ENCODE peak calls at places on chromosomes 1 and 21, in nine cellular contexts. R is T-helper 1 cell; D is activated CD8-positive, alpha-beta T cell treated with anti-CD3 and anti-CD28 coated beads for 36 hours; U is tibial nerve; X is HEK293T; W is LHCN-M2; S is kidney glomerular epithelial cell; M is anterior cingulate cortex; G is stimulated activated CD8-positive, alpha-beta memory T cell treated with anti-CD3 and anti-CD28 coated beads, Interleukin-7, amount 100 ng/mL, for 1 hour. T is an unnamed sample.

GRCh38 chr1:25568090-25568833 is 24.9 kb downstream of the LDLRAP1 start:
- DNase-seq in W (peak; percentile 56), S (no peak), D (no peak), X (no peak), M (peak; percentile 32), R (no peak), U (peak; percentile 73), G (no peak), T (no peak)

GRCh38 chr21:22342855-22343254 is 1344.6 kb downstream of the NCAM2 start:
- DNase-seq in D (no peak), W (no peak), X (no peak), G (no peak), U (no peak), M (no peak), R (no peak), S (no peak), T (no peak)

GRCh38 chr1:17768651-17769241 is 13.6 kb downstream of the ACTL8 start:
- DNase-seq in G (no peak), S (peak; percentile 37), M (no peak), D (no peak), U (peak; percentile 39), W (peak; percentile 80), X (no peak), R (no peak), T (peak; percentile 60)

GRCh38 chr1:196449459-196449858 is 158.8 kb downstream of the KCNT2 start:
- DNase-seq in G (no peak), W (no peak), U (no peak), M (no peak), S (no peak), D (no peak), R (no peak), X (no peak), T (no peak)

GRCh38 chr1:34742667-34743270 is 12.1 kb upstream of the GJB5 start:
- DNase-seq in R (peak; percentile 43), X (peak; percentile 92), U (peak; percentile 61), M (peak; percentile 76), S (peak; percentile 67), W (peak; percentile 34), G (peak; percentile 64), D (peak; percentile 84), T (peak; percentile 80)

GRCh38 chr1:94562502-94563260 is 21.1 kb upstream of the F3 start:
- DNase-seq in R (no peak), X (no peak), S (peak; percentile 39), M (no peak), D (no peak), W (no peak), G (no peak), U (no peak), T (no peak)

GRCh38 chr1:145824499-145824842 is 471 bp downstream of the POLR3C start:
- DNase-seq in S (peak; percentile 30), M (no peak), X (no peak), G (no peak), D (no peak), W (no peak), U (no peak), R (no peak), T (no peak)

GRCh38 chr1:93598396-93598795 is 83.2 kb downstream of the BCAR3 start:
- DNase-seq in D (no peak), S (no peak), U (no peak), W (no peak), G (no peak), R (no peak), M (no peak), X (no peak), T (no peak)

GRCh38 chr1:1200876-1201810 is 5.2 kb downstream of the TNFRSF18 start:
- DNase-seq in M (peak; percentile 21), S (peak; percentile 19), X (peak; percentile 64), D (peak; percentile 88), U (no peak), W (no peak), G (peak; percentile 70), R (peak; percentile 79), T (peak; percentile 45)

GRCh38 chr1:213123532-213123931 is 72.5 kb downstream of the RPS6KC1 start:
- DNase-seq in D (no peak), M (no peak), X (no peak), S (peak; percentile 50), W (peak; percentile 78), R (no peak), U (no peak), G (no peak), T (peak; percentile 10)

GRCh38 chr1:245549981-245550701 is 395.4 kb downstream of the KIF26B start:
- DNase-seq in X (no peak), U (no peak), M (no peak), D (no peak), R (no peak), S (no peak), W (no peak), G (no peak), T (no peak)

GRCh38 chr1:109805486-109806180 is 41.9 kb upstream of the EPS8L3 start:
- DNase-seq in X (no peak), U (no peak), D (no peak), R (no peak), M (no peak), W (peak; percentile 92), S (no peak), G (no peak), T (no peak)

GRCh38 chr1:235913311-235913710 is 46.6 kb upstream of the LYST start:
- DNase-seq in M (no peak), U (no peak), D (no peak), W (peak; percentile 47), R (no peak), S (peak; percentile 18), X (no peak), G (no peak), T (no peak)

GRCh38 chr1:234533975-234534876 is 55.2 kb upstream of the TARBP1 start:
- DNase-seq in G (no peak), R (no peak), X (no peak), U (peak; percentile 99), W (peak; percentile 75), D (no peak), S (no peak), M (peak; percentile 70), T (no peak)